ENCODE peak calls at places on chromosome 14, in six cellular contexts. One of them, this sample, is unnamed.

GRCh38 chr14:19974844-19975243 is 547 bp upstream of the OR4K15 start:
- DNase-seq in SK-N-SH: no peak
- DNase-seq in stomach: no peak
- DNase-seq in transverse colon: no peak
- DNase-seq in upper lobe of left lung: no peak
- DNase-seq in suprapubic skin: no peak
- DNase-seq in this sample: no peak

GRCh38 chr14:70652871-70653270 is 11.2 kb downstream of the TTC9 start:
- DNase-seq in SK-N-SH: no peak
- DNase-seq in stomach: no peak
- DNase-seq in transverse colon: no peak
- DNase-seq in upper lobe of left lung: no peak
- DNase-seq in suprapubic skin: no peak
- DNase-seq in this sample: no peak

GRCh38 chr14:55383039-55383438 is 28.6 kb downstream of the ATG14 start:
- DNase-seq in SK-N-SH: no peak
- DNase-seq in stomach: no peak
- DNase-seq in transverse colon: no peak
- DNase-seq in upper lobe of left lung: no peak
- DNase-seq in suprapubic skin: no peak
- DNase-seq in this sample: no peak

GRCh38 chr14:75442642-75443041 is 14.8 kb downstream of the JDP2 start:
- DNase-seq in SK-N-SH: no peak
- DNase-seq in stomach: no peak
- DNase-seq in transverse colon: no peak
- DNase-seq in upper lobe of left lung: no peak
- DNase-seq in suprapubic skin: peak; percentile 44
- DNase-seq in this sample: no peak

GRCh38 chr14:100342195-100342594 is 19.1 kb downstream of the SLC25A47 start:
- DNase-seq in SK-N-SH: no peak
- DNase-seq in stomach: no peak
- DNase-seq in transverse colon: no peak
- DNase-seq in upper lobe of left lung: no peak
- DNase-seq in suprapubic skin: no peak
- DNase-seq in this sample: no peak

GRCh38 chr14:70982204-70982603 is 74.9 kb downstream of the PCNX1 start:
- DNase-seq in SK-N-SH: no peak
- DNase-seq in stomach: no peak
- DNase-seq in transverse colon: no peak
- DNase-seq in upper lobe of left lung: no peak
- DNase-seq in suprapubic skin: no peak
- DNase-seq in this sample: no peak

GRCh38 chr14:103136388-103137271 is 13.4 kb downstream of the TNFAIP2 start:
- DNase-seq in SK-N-SH: no peak
- DNase-seq in stomach: no peak
- DNase-seq in transverse colon: no peak
- DNase-seq in upper lobe of left lung: no peak
- DNase-seq in suprapubic skin: no peak
- DNase-seq in this sample: peak; percentile 72

GRCh38 chr14:61280092-61280525 is 1.0 kb downstream of the TMEM30B start:
- DNase-seq in SK-N-SH: peak; percentile 23
- DNase-seq in stomach: peak; percentile 45
- DNase-seq in transverse colon: peak; percentile 30
- DNase-seq in upper lobe of left lung: peak; percentile 91
- DNase-seq in suprapubic skin: peak; percentile 69
- DNase-seq in this sample: no peak

GRCh38 chr14:99720941-99721791 is 37.1 kb downstream of the CYP46A1 start:
- DNase-seq in SK-N-SH: no peak
- DNase-seq in stomach: no peak
- DNase-seq in transverse colon: no peak
- DNase-seq in upper lobe of left lung: no peak
- DNase-seq in suprapubic skin: no peak
- DNase-seq in this sample: no peak

GRCh38 chr14:54676822-54677708 is 110.1 kb downstream of the SAMD4A start:
- DNase-seq in SK-N-SH: peak; percentile 38
- DNase-seq in stomach: no peak
- DNase-seq in transverse colon: no peak
- DNase-seq in upper lobe of left lung: no peak
- DNase-seq in suprapubic skin: no peak
- DNase-seq in this sample: no peak

GRCh38 chr14:80798211-80798610 is 143.3 kb downstream of the CEP128 start:
- DNase-seq in SK-N-SH: no peak
- DNase-seq in stomach: no peak
- DNase-seq in transverse colon: no peak
- DNase-seq in upper lobe of left lung: no peak
- DNase-seq in suprapubic skin: no peak
- DNase-seq in this sample: no peak

GRCh38 chr14:23185046-23185445 is 1.6 kb upstream of the SLC7A8 start:
- DNase-seq in SK-N-SH: no peak
- DNase-seq in stomach: no peak
- DNase-seq in transverse colon: no peak
- DNase-seq in upper lobe of left lung: no peak
- DNase-seq in suprapubic skin: no peak
- DNase-seq in this sample: no peak

GRCh38 chr14:52380294-52380693 is 66.2 kb downstream of the PTGER2 start:
- DNase-seq in SK-N-SH: no peak
- DNase-seq in stomach: no peak
- DNase-seq in transverse colon: no peak
- DNase-seq in upper lobe of left lung: no peak
- DNase-seq in suprapubic skin: no peak
- DNase-seq in this sample: no peak

GRCh38 chr14:32657081-32657480 is 281.6 kb upstream of the NPAS3 start:
- DNase-seq in SK-N-SH: no peak
- DNase-seq in stomach: no peak
- DNase-seq in transverse colon: peak; percentile 14
- DNase-seq in upper lobe of left lung: no peak
- DNase-seq in suprapubic skin: peak; percentile 54
- DNase-seq in this sample: peak; percentile 62

GRCh38 chr14:73599494-73599893 is 7.8 kb downstream of the ACOT4 start:
- DNase-seq in SK-N-SH: no peak
- DNase-seq in stomach: no peak
- DNase-seq in transverse colon: no peak
- DNase-seq in upper lobe of left lung: no peak
- DNase-seq in suprapubic skin: no peak
- DNase-seq in this sample: peak; percentile 8

GRCh38 chr14:61346793-61347192 is 25.4 kb downstream of the PRKCH start:
- DNase-seq in SK-N-SH: no peak
- DNase-seq in stomach: no peak
- DNase-seq in transverse colon: no peak
- DNase-seq in upper lobe of left lung: no peak
- DNase-seq in suprapubic skin: no peak
- DNase-seq in this sample: no peak

GRCh38 chr14:72332054-72332453 is 399.8 kb downstream of the RGS6 start:
- DNase-seq in SK-N-SH: no peak
- DNase-seq in stomach: no peak
- DNase-seq in transverse colon: no peak
- DNase-seq in upper lobe of left lung: no peak
- DNase-seq in suprapubic skin: no peak
- DNase-seq in this sample: no peak

GRCh38 chr14:34640826-34641225 is 10.9 kb upstream of the SNX6 start:
- DNase-seq in SK-N-SH: peak; percentile 63
- DNase-seq in stomach: no peak
- DNase-seq in transverse colon: no peak
- DNase-seq in upper lobe of left lung: no peak
- DNase-seq in suprapubic skin: no peak
- DNase-seq in this sample: no peak

GRCh38 chr14:55605793-55606192 is 25.8 kb downstream of the KTN1 start:
- DNase-seq in SK-N-SH: no peak
- DNase-seq in stomach: no peak
- DNase-seq in transverse colon: no peak
- DNase-seq in upper lobe of left lung: no peak
- DNase-seq in suprapubic skin: no peak
- DNase-seq in this sample: no peak

GRCh38 chr14:54102530-54102929 is 145.9 kb upstream of the BMP4 start:
- DNase-seq in SK-N-SH: no peak
- DNase-seq in stomach: no peak
- DNase-seq in transverse colon: no peak
- DNase-seq in upper lobe of left lung: no peak
- DNase-seq in suprapubic skin: no peak
- DNase-seq in this sample: no peak

GRCh38 chr14:51094901-51095853 is at the start of gene TRIM9:
- DNase-seq in SK-N-SH: peak; percentile 100
- DNase-seq in stomach: peak; percentile 89
- DNase-seq in transverse colon: peak; percentile 96
- DNase-seq in upper lobe of left lung: peak; percentile 98
- DNase-seq in suprapubic skin: peak; percentile 93
- DNase-seq in this sample: peak; percentile 98

GRCh38 chr14:90464481-90464880 is 67.7 kb downstream of the CALM1 start:
- DNase-seq in SK-N-SH: no peak
- DNase-seq in stomach: no peak
- DNase-seq in transverse colon: no peak
- DNase-seq in upper lobe of left lung: no peak
- DNase-seq in suprapubic skin: no peak
- DNase-seq in this sample: no peak

GRCh38 chr14:105248368-105249174 is at the start of gene BTBD6:
- DNase-seq in SK-N-SH: peak; percentile 99
- DNase-seq in stomach: peak; percentile 91
- DNase-seq in transverse colon: peak; percentile 92
- DNase-seq in upper lobe of left lung: peak; percentile 99
- DNase-seq in suprapubic skin: peak; percentile 88
- DNase-seq in this sample: peak; percentile 93
- TF ChIP-seq POLR2AphosphoS5 in SK-N-SH: peak; percentile 33
- TF ChIP-seq POLR2AphosphoS5 in stomach: no peak
- TF ChIP-seq POLR2AphosphoS5 in transverse colon: peak; percentile 77
- TF ChIP-seq POLR2AphosphoS5 in upper lobe of left lung: no peak
- TF ChIP-seq POLR2AphosphoS5 in suprapubic skin: no peak
- TF ChIP-seq POLR2AphosphoS5 in this sample: peak; percentile 52

DNA sequence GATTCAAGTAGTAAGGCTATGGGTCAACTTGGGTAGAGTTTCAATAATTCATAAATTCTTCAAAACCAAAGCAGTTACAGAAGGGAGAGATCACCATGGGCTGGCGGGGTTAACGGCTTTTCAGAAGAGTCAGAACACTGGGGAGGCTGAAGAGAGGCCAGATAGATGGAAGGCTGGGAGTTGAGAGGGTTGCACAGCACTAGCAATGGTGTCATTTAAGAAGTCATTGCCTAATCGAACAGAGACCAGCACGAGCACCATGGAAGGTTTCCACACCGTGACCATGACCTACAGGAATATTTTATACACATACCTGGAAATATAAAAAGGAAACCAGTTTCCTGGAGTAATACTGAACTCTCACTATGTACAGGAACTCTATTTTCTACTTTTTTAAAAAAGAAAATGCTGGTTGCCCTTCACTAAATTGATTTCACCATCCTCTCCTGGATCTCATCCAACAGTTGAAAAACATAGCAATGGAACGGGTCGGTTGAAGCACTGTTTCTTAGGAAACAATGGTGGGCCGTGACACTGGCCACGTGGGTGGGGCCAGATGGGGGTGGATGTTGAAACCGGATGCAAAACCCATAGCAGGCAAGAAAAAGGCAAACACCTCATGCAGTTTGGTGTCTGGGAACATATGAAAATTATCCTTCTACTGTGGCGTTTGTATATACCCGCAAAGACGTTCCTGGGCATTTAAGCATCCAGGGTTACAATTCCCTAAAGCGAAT is 38.0 kb upstream of the RIN3 start:
- DNase-seq in SK-N-SH: no peak
- DNase-seq in stomach: no peak
- DNase-seq in transverse colon: peak; percentile 30
- DNase-seq in upper lobe of left lung: no peak
- DNase-seq in suprapubic skin: peak; percentile 90
- DNase-seq in this sample: peak; percentile 84
- TF ChIP-seq EP300 in SK-N-SH: no peak
- TF ChIP-seq EP300 in stomach: no peak
- TF ChIP-seq EP300 in transverse colon: no peak
- TF ChIP-seq EP300 in upper lobe of left lung: no peak
- TF ChIP-seq EP300 in suprapubic skin: no peak
- TF ChIP-seq EP300 in this sample: no peak

DNA sequence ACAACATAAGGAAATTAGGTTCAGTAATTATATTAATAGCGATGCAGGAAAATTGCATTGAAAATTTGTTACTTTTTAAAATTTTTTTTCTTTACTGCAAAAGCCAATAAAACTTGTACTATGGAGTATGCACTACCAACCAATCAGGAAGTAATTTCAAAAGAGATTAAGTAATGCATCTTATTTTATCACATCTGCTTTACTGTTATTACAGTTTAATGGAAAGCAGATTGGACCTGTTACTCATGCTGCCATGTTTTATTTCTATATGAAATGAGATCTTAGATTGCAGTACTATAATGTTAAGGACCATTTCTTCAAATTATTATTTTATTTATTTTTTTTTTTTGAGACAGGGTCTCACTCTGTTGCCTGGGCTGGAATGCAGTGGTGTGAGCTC is 1.7 kb upstream of the STRN3 start:
- DNase-seq in SK-N-SH: peak; percentile 32
- DNase-seq in stomach: no peak
- DNase-seq in transverse colon: no peak
- DNase-seq in upper lobe of left lung: no peak
- DNase-seq in suprapubic skin: no peak
- DNase-seq in this sample: no peak
- H3K4me3 ChIP-seq in SK-N-SH: peak overlapping the region; percentile 96
- H3K4me3 ChIP-seq in stomach: no peak overlapping the region
- H3K4me3 ChIP-seq in transverse colon: peak overlapping the region; percentile 92
- H3K4me3 ChIP-seq in upper lobe of left lung: peak overlapping the region; percentile 90
- H3K4me3 ChIP-seq in suprapubic skin: no peak overlapping the region
- H3K4me3 ChIP-seq in this sample: no peak overlapping the region

GRCh38 chr14:39102265-39102968 is 618 bp downstream of the SEC23A start:
- DNase-seq in SK-N-SH: no peak
- DNase-seq in stomach: peak; percentile 38
- DNase-seq in transverse colon: peak; percentile 73
- DNase-seq in upper lobe of left lung: no peak
- DNase-seq in suprapubic skin: no peak
- DNase-seq in this sample: no peak

GRCh38 chr14:39091716-39092115 is 11.3 kb downstream of the SEC23A start:
- DNase-seq in SK-N-SH: no peak
- DNase-seq in stomach: no peak
- DNase-seq in transverse colon: no peak
- DNase-seq in upper lobe of left lung: no peak
- DNase-seq in suprapubic skin: no peak
- DNase-seq in this sample: no peak

GRCh38 chr14:39094515-39094914 is 8.5 kb downstream of the SEC23A start:
- DNase-seq in SK-N-SH: no peak
- DNase-seq in stomach: no peak
- DNase-seq in transverse colon: no peak
- DNase-seq in upper lobe of left lung: no peak
- DNase-seq in suprapubic skin: no peak
- DNase-seq in this sample: no peak

GRCh38 chr14:39099748-39100147 is 3.3 kb downstream of the SEC23A start:
- DNase-seq in SK-N-SH: no peak
- DNase-seq in stomach: no peak
- DNase-seq in transverse colon: no peak
- DNase-seq in upper lobe of left lung: no peak
- DNase-seq in suprapubic skin: no peak
- DNase-seq in this sample: no peak

DNA sequence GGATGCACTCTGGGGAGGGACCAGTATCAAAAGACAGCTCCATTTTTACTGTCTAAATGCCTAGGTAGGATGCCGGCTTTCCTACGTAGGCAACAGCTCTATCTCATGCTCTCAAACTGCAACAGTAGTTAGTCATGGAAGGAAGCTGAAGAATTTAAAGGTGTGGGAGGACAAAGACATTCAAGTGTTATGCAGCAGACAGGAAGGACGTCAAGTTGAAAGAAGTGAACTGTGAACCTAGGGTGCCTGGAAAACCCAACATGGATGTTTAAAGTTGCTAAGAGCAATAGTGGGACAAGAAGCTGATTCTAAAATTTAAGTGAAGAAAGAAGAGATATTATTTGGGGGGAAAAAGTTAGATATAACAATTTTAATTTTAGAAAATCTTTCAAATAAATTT is 5.9 kb downstream of the SEC23A start:
- DNase-seq in SK-N-SH: no peak
- DNase-seq in stomach: no peak
- DNase-seq in transverse colon: no peak
- DNase-seq in upper lobe of left lung: no peak
- DNase-seq in suprapubic skin: no peak
- DNase-seq in this sample: no peak
- TF ChIP-seq POLR2AphosphoS5 in SK-N-SH: no peak
- TF ChIP-seq POLR2AphosphoS5 in stomach: no peak
- TF ChIP-seq POLR2AphosphoS5 in transverse colon: no peak
- TF ChIP-seq POLR2AphosphoS5 in upper lobe of left lung: no peak
- TF ChIP-seq POLR2AphosphoS5 in suprapubic skin: no peak
- TF ChIP-seq POLR2AphosphoS5 in this sample: no peak